ENCODE peak calls at places on chromosome 9, in seven cellular contexts. X, Z, L, W, E, S and R are unnamed samples.

GRCh38 chr9:120505186-120505585 is 74.8 kb downstream of the CDK5RAP2 start:
- DNase-seq in L (no peak), E (peak; percentile 47), S (no peak), W (no peak), Z (no peak), X (no peak), R (no peak)

GRCh38 chr9:134027561-134027960 is 2.3 kb downstream of the BRD3OS start:
- DNase-seq in S (no peak), Z (no peak), L (no peak), X (no peak), E (no peak), W (no peak), R (no peak)

GRCh38 chr9:122816163-122816867 is 12.1 kb downstream of the PDCL start:
- DNase-seq in S (no peak), E (peak; percentile 67), W (peak; percentile 47), Z (no peak), X (no peak), L (no peak), R (no peak)

GRCh38 chr9:131691969-131692611 is 47.8 kb downstream of the RAPGEF1 start:
- DNase-seq in W (no peak), S (no peak), E (no peak), Z (no peak), L (no peak), X (no peak), R (no peak)

GRCh38 chr9:108618906-108619550 is 236.8 kb downstream of the ACTL7B start:
- DNase-seq in W (no peak), X (no peak), E (peak; percentile 4), Z (no peak), L (no peak), S (no peak), R (peak; percentile 39)

GRCh38 chr9:129220771-129221170 is 42.7 kb upstream of the IER5L start:
- DNase-seq in X (no peak), E (no peak), W (no peak), Z (no peak), L (no peak), S (no peak), R (no peak)

GRCh38 chr9:32424616-32425015 is 40.2 kb downstream of the ACO1 start:
- DNase-seq in E (no peak), Z (no peak), W (no peak), L (no peak), X (peak; percentile 17), S (no peak), R (peak; percentile 81)

GRCh38 chr9:99052849-99053715 is 51.8 kb upstream of the TGFBR1 start:
- DNase-seq in W (no peak), Z (no peak), L (no peak), E (no peak), S (no peak), X (no peak), R (no peak)

GRCh38 chr9:131992906-131993657 is 86.6 kb downstream of the MED27 start:
- DNase-seq in E (peak; percentile 53), L (no peak), X (peak; percentile 31), W (no peak), Z (no peak), S (no peak), R (no peak)

GRCh38 chr9:131587331-131587730 is 42.0 kb downstream of the PRRT1B start:
- DNase-seq in X (no peak), W (no peak), S (no peak), E (no peak), Z (no peak), L (no peak), R (no peak)

GRCh38 chr9:88218721-88219120 is 80.4 kb upstream of the SPATA31C2 start:
- DNase-seq in Z (no peak), X (peak; percentile 80), S (no peak), W (no peak), E (peak; percentile 77), L (no peak), R (peak; percentile 10)

GRCh38 chr9:27528886-27529315 is 713 bp downstream of the MOB3B start:
- DNase-seq in L (no peak), X (no peak), E (peak; percentile 35), Z (no peak), S (peak; percentile 82), W (peak; percentile 74), R (peak; percentile 79)

GRCh38 chr9:89532478-89532877 is 34.6 kb upstream of the SEMA4D start:
- DNase-seq in Z (no peak), E (no peak), L (no peak), W (no peak), X (no peak), S (no peak), R (no peak)

GRCh38 chr9:69013404-69013727 is 547 bp downstream of the PRKACG start:
- DNase-seq in S (no peak), W (no peak), Z (no peak), E (no peak), X (no peak), L (no peak), R (no peak)

GRCh38 chr9:129483467-129484324 is 137.2 kb downstream of the C9orf50 start:
- DNase-seq in E (peak; percentile 99), Z (no peak), S (no peak), L (no peak), X (peak; percentile 85), W (peak; percentile 47), R (peak; percentile 79)

GRCh38 chr9:120109242-120109641 is 470.7 kb downstream of the CDK5RAP2 start:
- DNase-seq in W (no peak), Z (no peak), L (no peak), X (no peak), S (no peak), E (no peak), R (no peak)

GRCh38 chr9:2622361-2623045 is 916 bp downstream of the VLDLR start:
- DNase-seq in W (no peak), L (no peak), Z (no peak), X (peak; percentile 17), S (no peak), E (no peak), R (peak; percentile 10)

GRCh38 chr9:121645853-121646807 is 5.3 kb upstream of the DAB2IP start:
- DNase-seq in L (no peak), X (no peak), W (no peak), E (no peak), Z (no peak), S (no peak), R (peak; percentile 30)

GRCh38 chr9:120965344-120966004 is 38.9 kb upstream of the TRAF1 start:
- DNase-seq in E (no peak), X (no peak), W (no peak), S (no peak), Z (no peak), L (no peak), R (no peak)

GRCh38 chr9:123616707-123617106 is 260.7 kb downstream of the CRB2 start:
- DNase-seq in W (no peak), L (no peak), E (no peak), S (no peak), Z (no peak), X (no peak), R (no peak)

GRCh38 chr9:36893148-36893547 is 140.9 kb downstream of the PAX5 start:
- DNase-seq in Z (no peak), L (no peak), W (no peak), X (no peak), E (no peak), S (no peak), R (no peak)

GRCh38 chr9:8782237-8782636 is 982.7 kb upstream of the DMAC1 start:
- DNase-seq in E (no peak), X (no peak), L (no peak), Z (no peak), S (no peak), W (no peak), R (no peak)

GRCh38 chr9:76896035-76896434 is 9.9 kb downstream of the PRUNE2 start:
- DNase-seq in Z (no peak), E (no peak), W (no peak), S (no peak), L (no peak), X (no peak), R (no peak)

GRCh38 chr9:80125731-80126264 is 554.0 kb downstream of the TLE4 start:
- DNase-seq in L (no peak), S (no peak), Z (no peak), W (no peak), E (no peak), X (peak; percentile 66), R (no peak)

GRCh38 chr9:114371986-114372917 is 15.5 kb downstream of the AKNA start:
- DNase-seq in X (no peak), E (no peak), L (peak; percentile 85), S (no peak), W (peak; percentile 82), Z (no peak), R (no peak)
- H3K4me3 ChIP-seq in X (no peak overlapping the region), E (no peak overlapping the region), L (no peak overlapping the region), S (no peak overlapping the region), W (peak overlapping the region; percentile 28), Z (no peak overlapping the region), R (no peak overlapping the region)

DNA sequence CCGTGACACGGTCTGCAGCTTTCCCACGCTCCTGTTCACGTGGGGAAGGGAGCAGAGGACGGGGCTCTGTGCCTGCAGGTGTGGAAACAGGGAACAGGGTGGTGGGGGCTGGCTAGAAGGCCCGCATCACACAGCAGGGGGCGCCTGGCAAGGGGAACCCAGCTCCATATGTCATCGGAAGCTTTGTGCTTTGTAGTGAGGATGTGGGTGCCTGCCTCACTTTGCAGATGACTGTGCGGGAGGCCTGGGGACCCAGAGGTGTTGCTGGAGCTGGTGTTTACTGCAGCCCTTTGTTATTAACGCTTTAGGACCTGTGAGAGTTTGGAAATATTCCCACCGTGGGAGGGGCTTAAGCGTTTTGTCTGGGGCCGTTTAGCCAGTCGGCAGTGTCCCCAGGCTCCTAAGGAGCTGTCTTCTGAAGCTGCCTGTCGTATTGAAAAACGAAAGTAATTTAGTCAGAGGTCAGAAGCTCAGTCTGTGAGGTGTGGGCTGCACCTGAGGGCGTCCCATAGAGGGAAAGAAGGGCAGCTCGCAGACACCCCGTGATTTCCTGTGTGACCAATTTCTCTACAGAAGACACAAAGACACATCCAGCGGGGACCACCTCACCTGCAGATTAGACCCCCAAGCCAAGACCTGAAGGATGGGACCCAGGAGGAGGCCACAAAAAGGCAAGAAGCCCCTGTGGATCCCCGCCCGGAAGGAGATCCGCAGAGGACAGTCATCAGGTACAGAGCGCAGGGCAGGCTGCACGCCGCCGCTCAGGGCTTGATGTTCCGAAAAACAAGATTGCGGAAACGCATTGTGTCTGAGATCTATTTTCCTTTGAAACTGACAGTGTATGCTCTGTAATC is 9.1 kb downstream of the MAN1B1 start:
- DNase-seq in S (no peak), W (peak; percentile 89), X (no peak), Z (no peak), L (no peak), E (no peak), R (no peak)
- TF ChIP-seq CTCF in S (peak; percentile 13), W (peak; percentile 4), X (peak; percentile 13), Z (no peak), L (no peak), E (no peak), R (peak; percentile 14)

DNA sequence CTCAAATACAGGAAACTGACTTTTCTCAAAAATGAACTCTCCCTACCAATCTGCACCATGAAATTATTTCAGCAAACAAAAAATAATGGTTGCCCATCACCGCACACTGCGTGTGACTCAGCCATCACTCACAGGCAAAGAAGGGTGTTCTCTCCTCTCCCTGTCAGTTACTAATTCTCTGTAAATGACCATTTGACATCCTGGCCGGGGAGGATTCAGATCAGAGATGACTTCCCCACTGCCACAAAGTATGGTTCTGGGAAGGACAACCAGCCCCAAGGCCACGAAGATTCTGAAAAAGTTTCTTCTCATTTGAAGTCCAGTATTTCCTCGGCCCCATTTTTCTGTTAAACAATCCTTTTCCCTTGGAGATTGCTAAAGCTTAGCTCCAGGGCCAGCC is 199.4 kb downstream of the AUH start:
- DNase-seq in L (no peak), S (no peak), X (peak; percentile 65), E (no peak), W (no peak), Z (no peak), R (peak; percentile 74)
- H3K4me3 ChIP-seq in L (no peak overlapping the region), S (no peak overlapping the region), X (no peak overlapping the region), E (no peak overlapping the region), W (peak overlapping the region; percentile 12), Z (no peak overlapping the region), R (no peak overlapping the region)

GRCh38 chr9:124852829-124853531 is at the start of gene WDR38:
- DNase-seq in X (peak; percentile 66), W (peak; percentile 64), E (peak; percentile 83), Z (no peak), S (no peak), L (no peak), R (peak; percentile 50)
- TF ChIP-seq CTCF in X (peak; percentile 84), W (peak; percentile 91), E (peak; percentile 77), Z (peak; percentile 98), S (peak; percentile 99), L (peak; percentile 49), R (peak; percentile 78)